ENCODE peak calls at places on chromosomes 1 and 21, in five cellular contexts. H is mucosa of descending colon, S is prostate gland, J is neuronal stem cell, K is left ventricle myocardium inferior. F is an unnamed sample. For H3K4me1, the result is how much of the 10 kb centered on the place peaks cover.

GRCh38 chr1:151251656-151252470 is 2.7 kb upstream of the PSMD4 start:
- DNase-seq in J (peak), H (peak), K (peak), S (peak), F (peak)

GRCh38 chr1:64505944-64506658 is 36.2 kb downstream of the CACHD1 start:
- DNase-seq in H (peak), K (no peak), J (no peak), S (no peak), F (no peak)

GRCh38 chr1:42177551-42177981 is 13.0 kb upstream of the GUCA2A start:
- DNase-seq in S (no peak), H (peak), K (no peak), J (no peak), F (no peak)

GRCh38 chr1:171188388-171189266 is 3.5 kb downstream of the FMO2 start:
- DNase-seq in K (peak), S (peak), J (peak), H (peak), F (peak)

GRCh38 chr1:200364831-200365230 is 45.0 kb downstream of the ZNF281 start:
- DNase-seq in K (no peak), S (no peak), J (no peak), H (no peak), F (no peak)

GRCh38 chr1:162466797-162467196 is 30.8 kb upstream of the UHMK1 start:
- DNase-seq in J (no peak), K (no peak), S (no peak), H (no peak), F (no peak)

GRCh38 chr1:93079685-93080141 is 630 bp downstream of the MTF2 start:
- DNase-seq in J (no peak), S (peak), H (peak), K (no peak), F (no peak)

GRCh38 chr21:37424987-37425386 is 58.4 kb downstream of the DYRK1A start:
- DNase-seq in K (no peak), H (no peak), J (no peak), S (no peak), F (no peak)

GRCh38 chr1:216310776-216311175 is 112.5 kb downstream of the USH2A start:
- DNase-seq in J (peak), H (peak), K (no peak), S (no peak), F (no peak)

GRCh38 chr1:210800301-210800700 is 333.6 kb downstream of the KCNH1 start:
- DNase-seq in S (no peak), H (no peak), K (no peak), J (no peak), F (no peak)

GRCh38 chr1:248243204-248243603 is 12.0 kb downstream of the OR2M4 start:
- DNase-seq in J (no peak), S (no peak), K (no peak), H (peak), F (no peak)

GRCh38 chr1:233530665-233531386 is 83.1 kb upstream of the KCNK1 start:
- DNase-seq in K (no peak), H (no peak), J (no peak), S (no peak), F (no peak)

GRCh38 chr1:235275223-235275622 is 52.8 kb downstream of the ARID4B start:
- DNase-seq in K (no peak), S (no peak), H (no peak), J (no peak), F (no peak)

GRCh38 chr1:112637257-112638108 is 17.9 kb downstream of the CAPZA1 start:
- DNase-seq in S (no peak), K (no peak), J (no peak), H (no peak), F (no peak)

GRCh38 chr1:9038881-9039760 is 12.9 kb upstream of the SLC2A7 start:
- DNase-seq in S (no peak), J (no peak), K (no peak), H (no peak), F (no peak)

GRCh38 chr1:212518188-212518951 is 85.7 kb downstream of the NENF start:
- DNase-seq in J (no peak), S (no peak), H (peak), K (peak), F (peak)

DNA sequence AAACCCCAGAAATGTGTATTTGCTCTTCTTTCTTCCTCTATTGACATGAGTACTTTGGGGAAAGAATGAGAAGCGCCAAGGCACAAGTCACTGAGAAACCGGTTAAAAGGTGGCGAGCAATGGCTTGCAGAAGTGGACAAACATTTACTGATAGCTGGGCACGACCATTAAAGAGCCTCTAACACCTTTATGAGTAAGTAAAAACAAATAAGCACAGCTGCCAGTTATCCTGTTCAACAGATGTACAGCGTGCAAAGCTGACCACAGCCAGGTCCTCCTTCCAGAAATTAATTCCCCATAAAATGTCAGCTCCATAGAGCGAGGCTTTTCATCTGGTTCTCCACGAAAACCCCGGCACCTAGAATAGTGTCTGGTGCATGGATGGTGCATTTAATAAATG is 72.7 kb downstream of the CAPZB start:
- DNase-seq in K (no peak), J (no peak), H (no peak), S (no peak), F (no peak)
- H3K4me1 ChIP-seq in K (half or more), J (under half), H (under half), S (under half), F (half or more)

GRCh38 chr1:207815466-207815865 is 63.6 kb downstream of the CD46 start:
- DNase-seq in H (no peak), J (no peak), S (no peak), K (no peak), F (no peak)
- H3K4me1 ChIP-seq in H (under half), J (under half), S (under half), K (half or more), F (half or more)

DNA sequence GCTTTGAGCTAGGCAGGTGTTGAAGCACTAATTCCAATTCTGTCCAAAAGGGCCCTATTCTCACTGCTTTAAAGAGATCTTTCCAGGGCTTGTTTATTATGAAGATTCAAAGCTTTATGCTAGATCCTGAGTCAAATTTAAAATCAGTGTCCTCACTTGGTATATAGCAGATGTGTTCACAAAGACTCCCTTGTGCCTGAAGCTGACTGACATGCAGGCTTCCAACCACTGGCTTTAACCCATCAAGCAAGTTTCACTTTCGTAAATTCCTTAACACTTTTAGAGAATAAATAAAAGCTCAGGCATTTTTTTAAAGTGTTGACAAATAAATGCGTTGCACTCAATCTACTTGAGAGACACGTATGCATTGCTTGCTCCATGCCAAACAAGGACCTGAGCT is 245.5 kb upstream of the ZP4 start:
- DNase-seq in S (no peak), K (no peak), J (no peak), H (no peak), F (no peak)
- H3K4me1 ChIP-seq in S (under half), K (under half), J (under half), H (under half), F (under half)

GRCh38 chr1:77014396-77014795 is 147.1 kb downstream of the ST6GALNAC5 start:
- DNase-seq in H (no peak), S (no peak), J (no peak), K (no peak), F (no peak)
- H3K4me1 ChIP-seq in H (under half), S (under half), J (under half), K (under half), F (under half)